ENCODE peak calls at places on chromosome 3, in six cellular contexts. V is NCI-H146, Y is dorsolateral prefrontal cortex, A is ovary, P is HFF-Myc, J is GDM1. I is an unnamed sample.

GRCh38 chr3:156360116-156360515 is 194.8 kb downstream of the SSR3 start:
- DNase-seq in V (no peak), Y (no peak), A (no peak), P (no peak), J (no peak), I (no peak)

GRCh38 chr3:150286390-150287147 is 121.5 kb upstream of the TSC22D2 start:
- DNase-seq in V (peak), Y (no peak), A (no peak), P (no peak), J (peak), I (no peak)

GRCh38 chr3:198079771-198080520 is 119.9 kb downstream of the LMLN start:
- DNase-seq in V (peak), Y (peak), A (no peak), P (no peak), J (no peak), I (no peak)

GRCh38 chr3:179297971-179298725 is 24.7 kb upstream of the ZNF639 start:
- DNase-seq in V (no peak), Y (no peak), A (no peak), P (no peak), J (no peak), I (no peak)

GRCh38 chr3:87088984-87089841 is 98.3 kb upstream of the VGLL3 start:
- DNase-seq in V (peak), Y (peak), A (peak), P (peak), J (peak), I (peak)

GRCh38 chr3:32963871-32964270 is 12.4 kb downstream of the CCR4 start:
- DNase-seq in V (no peak), Y (no peak), A (no peak), P (no peak), J (no peak), I (no peak)

GRCh38 chr3:126022741-126023359 is 53.9 kb downstream of the ROPN1B start:
- DNase-seq in V (peak), Y (no peak), A (no peak), P (no peak), J (no peak), I (no peak)

GRCh38 chr3:65927576-65927975 is 111.1 kb downstream of the MAGI1 start:
- DNase-seq in V (peak), Y (no peak), A (no peak), P (no peak), J (no peak), I (no peak)

GRCh38 chr3:55185380-55185779 is 257.5 kb upstream of the LRTM1 start:
- DNase-seq in V (no peak), Y (no peak), A (no peak), P (peak), J (no peak), I (no peak)

I was measured in C1 segment of cervical spinal cord.